ENCODE peak calls at places on chromosome 20, in four cellular contexts. L is stimulated activated CD4-positive, alpha-beta T cell treated with anti-CD3 and anti-CD28 coated beads, Interleukin-1b, Interleukin-23, amount 100 ng/mL, for 1 hour; H is Peyer's patch; C is tibial artery. E is an unnamed sample.
A peak's percentile ranks its signal among the peaks of the same experiment; 100 is the strongest.

GRCh38 chr20:59560588-59561227 is 43.6 kb upstream of the PHACTR3 start:
- DNase-seq in C (no peak), H (no peak), L (no peak), E (no peak)

GRCh38 chr20:37295001-37295400 is 5.5 kb downstream of the MANBAL start:
- DNase-seq in H (peak; percentile 13), C (no peak), L (no peak), E (no peak)

GRCh38 chr20:34390769-34391447 is 27.8 kb downstream of the ITCH start:
- DNase-seq in L (no peak), C (peak; percentile 32), H (peak; percentile 66), E (no peak)

GRCh38 chr20:57200882-57201723 is 65.3 kb downstream of the BMP7 start:
- DNase-seq in L (no peak), H (no peak), C (no peak), E (no peak)

GRCh38 chr20:8153281-8153908 is 21.3 kb downstream of the PLCB1 start:
- DNase-seq in C (no peak), H (no peak), L (no peak), E (no peak)

GRCh38 chr20:7703436-7703835 is 236.8 kb downstream of the HAO1 start:
- DNase-seq in C (no peak), H (no peak), L (no peak), E (no peak)

GRCh38 chr20:53621482-53622246 is 28.0 kb upstream of the ZNF217 start:
- DNase-seq in C (peak; percentile 59), H (peak; percentile 61), L (no peak), E (no peak)

GRCh38 chr20:38550274-38550673 is 30.7 kb upstream of the ADIG start:
- DNase-seq in H (no peak), C (no peak), L (no peak), E (no peak)